ENCODE peak calls at places on chromosomes 13 and 19, in four cellular contexts. V is pancreas; A is CD4-positive, alpha-beta memory T cell; S is IMR-90. H is an unnamed sample.
A peak's percentile ranks its signal among the peaks of the same experiment; 100 is the strongest.

GRCh38 chr13:81957121-81957520 is 1616.2 kb upstream of the SPRY2 start:
- DNase-seq in S (no peak), A (no peak), V (no peak), H (no peak)

GRCh38 chr13:112774829-112775565 is 85.2 kb downstream of the ATP11A start:
- DNase-seq in V (no peak), A (no peak), S (no peak), H (no peak)

GRCh38 chr13:49086711-49087110 is 111.0 kb downstream of the FNDC3A start:
- DNase-seq in S (peak; percentile 76), A (no peak), V (no peak), H (no peak)

GRCh38 chr19:35843676-35844481 is 8.4 kb downstream of the NPHS1 start:
- DNase-seq in V (peak; percentile 77), S (no peak), A (no peak), H (no peak)

GRCh38 chr19:6138066-6138465 is 2.6 kb downstream of the ACSBG2 start:
- DNase-seq in V (no peak), S (no peak), A (no peak), H (no peak)

GRCh38 chr19:17058236-17058635 is 17.0 kb downstream of the HAUS8 start:
- DNase-seq in V (no peak), S (peak; percentile 46), A (no peak), H (no peak)

GRCh38 chr13:113192279-113192678 is 16.2 kb downstream of the PCID2 start:
- DNase-seq in V (no peak), S (peak; percentile 29), A (no peak), H (no peak)

GRCh38 chr19:3895788-3896187 is 15.3 kb downstream of the ATCAY start:
- DNase-seq in V (no peak), A (no peak), S (no peak), H (no peak)

GRCh38 chr19:11576186-11576585 is 1.3 kb downstream of the ACP5 start:
- DNase-seq in V (no peak), A (no peak), S (no peak), H (no peak)

GRCh38 chr19:4304509-4305252 is at the start of gene FSD1:
- DNase-seq in V (no peak), A (peak; percentile 47), S (peak; percentile 40), H (no peak)

DNA sequence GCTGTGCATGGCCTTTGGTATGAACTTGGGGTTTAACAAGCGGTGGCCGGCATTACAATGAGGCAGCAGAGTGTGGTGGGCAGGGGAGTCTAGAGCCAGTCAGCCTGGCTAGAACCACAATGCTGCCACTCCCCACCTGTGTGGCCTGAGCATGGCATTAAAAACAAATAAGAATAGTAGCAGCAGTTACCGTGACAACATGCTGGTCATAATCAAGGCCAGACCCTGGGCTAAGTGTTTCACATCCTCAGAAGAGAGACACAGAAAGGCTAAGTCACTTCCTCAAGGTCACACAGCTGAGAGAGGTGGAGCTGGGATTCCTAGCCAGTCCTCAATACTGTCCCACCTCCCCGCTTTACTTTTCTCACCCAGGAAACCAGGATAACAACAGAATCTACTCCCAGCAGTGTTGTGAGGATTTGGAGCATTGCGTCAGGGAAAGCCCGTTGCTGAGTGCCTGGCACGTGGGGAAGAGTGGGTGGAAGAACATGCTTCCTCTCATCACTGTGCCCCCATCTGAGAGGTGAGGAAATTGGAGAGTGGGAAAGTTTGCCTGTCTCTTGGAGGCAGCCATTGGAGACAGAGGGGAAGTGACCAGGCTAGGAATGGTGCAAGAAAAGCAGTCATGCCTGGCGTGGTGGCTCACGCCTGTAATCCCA is 24.4 kb downstream of the LIG1 start:
- DNase-seq in V (no peak), S (no peak), A (no peak), H (no peak)
- H3K36me3 ChIP-seq in V (no peaks in the 10 kb centered on the region), S (peaks cover 5% of the 10 kb centered on the region), A (peaks cover 18% of the 10 kb centered on the region), H (peaks cover 5% of the 10 kb centered on the region)

GRCh38 chr19:45852941-45853340 is 10.0 kb downstream of the SYMPK start:
- DNase-seq in A (no peak), V (no peak), S (no peak), H (no peak)

GRCh38 chr19:45854167-45854778 is 8.7 kb downstream of the SYMPK start:
- DNase-seq in V (no peak), A (no peak), S (no peak), H (no peak)

GRCh38 chr19:45847661-45848060 is 15.3 kb downstream of the SYMPK start:
- DNase-seq in V (no peak), S (no peak), A (no peak), H (no peak)

GRCh38 chr19:45848922-45849321 is 14.0 kb downstream of the SYMPK start:
- DNase-seq in V (no peak), S (no peak), A (no peak), H (no peak)

DNA sequence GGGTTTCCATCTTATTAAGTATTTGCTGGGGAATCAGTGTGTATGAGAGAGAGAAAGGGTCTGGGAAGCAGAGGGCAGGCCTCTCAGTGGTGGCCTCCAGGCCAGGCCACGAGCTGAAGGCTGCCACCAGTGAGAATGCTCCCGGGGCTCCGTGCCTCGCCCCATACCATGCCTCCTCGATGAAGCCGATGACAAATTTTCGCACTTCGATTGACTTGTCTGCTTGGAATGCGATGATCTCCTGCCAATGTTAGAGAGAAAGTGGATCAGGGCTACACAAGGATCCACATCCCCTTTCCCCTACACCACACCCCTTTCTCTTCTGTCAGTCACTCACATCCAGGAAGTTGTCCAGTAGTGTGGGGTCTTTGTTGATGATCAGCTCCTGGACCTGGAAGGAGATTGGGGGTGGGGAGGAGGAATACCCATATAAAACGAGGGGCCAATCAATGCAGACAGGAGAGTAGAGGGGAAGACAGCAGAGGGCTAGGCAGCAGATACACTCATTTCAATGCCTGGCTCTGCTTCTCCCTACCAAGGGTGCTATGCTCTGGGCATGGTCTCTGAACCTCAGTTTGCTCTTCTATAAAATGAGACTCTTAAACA is 10.7 kb downstream of the SYMPK start:
- DNase-seq in A (no peak), S (no peak), V (no peak), H (no peak)
- H3K36me3 ChIP-seq in A (peaks cover 59% of the 10 kb centered on the region), S (peaks cover 56% of the 10 kb centered on the region), V (peaks cover 3% of the 10 kb centered on the region), H (no peaks in the 10 kb centered on the region)

GRCh38 chr19:47353307-47353712 is 4.2 kb downstream of the DHX34 start:
- DNase-seq in S (no peak), V (peak; percentile 80), A (no peak), H (no peak)
- H3K36me3 ChIP-seq in S (peaks cover 49% of the 10 kb centered on the region), V (no peaks in the 10 kb centered on the region), A (peaks cover 40% of the 10 kb centered on the region), H (peaks cover 9% of the 10 kb centered on the region)

DNA sequence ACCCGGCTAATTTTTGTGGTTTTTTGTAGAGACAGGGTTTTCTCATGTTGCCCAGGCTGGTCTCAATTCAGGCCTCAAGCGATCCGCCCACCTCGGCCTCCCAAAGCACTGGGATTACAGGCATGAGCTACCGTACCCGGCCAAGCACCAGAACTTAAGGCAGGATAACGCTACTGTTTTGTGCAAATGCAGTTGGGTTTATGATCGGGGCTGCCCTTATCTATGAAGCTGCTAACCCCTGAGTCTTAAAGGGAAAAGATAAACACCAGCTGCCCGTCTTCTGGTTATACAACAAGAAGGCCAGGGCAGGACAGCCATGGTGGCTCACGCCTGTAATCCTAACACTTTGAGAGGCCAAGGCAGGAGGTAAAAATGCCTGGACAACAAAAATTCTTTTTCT is 12.6 kb upstream of the TM6SF2 start:
- DNase-seq in V (no peak), A (no peak), S (no peak), H (no peak)
- H3K36me3 ChIP-seq in V (no peaks in the 10 kb centered on the region), A (peaks cover 20% of the 10 kb centered on the region), S (peaks cover 41% of the 10 kb centered on the region), H (peaks cover 5% of the 10 kb centered on the region)

DNA sequence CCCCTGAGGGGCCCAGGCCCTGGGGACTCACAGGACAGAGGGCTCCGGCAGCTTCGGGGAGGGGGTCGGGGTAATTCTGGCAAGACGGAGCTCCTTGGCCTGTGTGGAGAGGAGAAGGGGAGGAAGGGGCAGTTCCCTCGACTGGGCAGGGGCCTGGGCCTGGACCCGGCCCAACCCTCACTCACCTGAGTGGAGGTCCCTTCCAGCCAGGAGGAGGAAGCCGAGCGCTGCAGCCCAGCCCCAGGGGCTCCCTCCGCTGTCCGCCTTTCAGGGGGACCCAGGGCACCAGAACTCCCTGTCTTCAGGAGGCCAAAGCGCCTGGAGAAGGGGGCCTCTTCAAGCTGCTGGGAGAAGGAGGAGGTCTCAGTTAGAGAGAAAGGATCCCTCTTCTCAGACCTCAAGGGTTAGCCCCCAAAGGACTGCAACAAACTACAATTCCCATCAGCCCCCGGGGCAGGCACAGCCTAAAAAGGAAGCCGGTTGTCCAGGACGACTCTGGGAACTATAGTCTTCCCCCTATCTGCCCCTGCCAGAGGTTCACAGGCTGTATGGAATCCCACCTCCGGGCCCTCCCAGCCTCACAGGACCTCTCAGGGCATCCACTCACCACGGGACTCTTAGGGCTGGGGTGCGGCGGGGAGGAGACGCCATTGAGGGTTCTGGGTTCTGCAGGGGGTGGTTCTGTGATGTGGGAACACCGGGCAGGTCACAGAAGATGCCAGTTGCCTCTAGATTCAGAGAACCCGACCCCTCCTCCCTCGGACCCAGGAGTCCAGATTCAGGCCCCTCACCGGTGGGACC is 19.8 kb downstream of the EPS8L1 start:
- DNase-seq in V (no peak), A (no peak), S (no peak), H (no peak)
- H3K36me3 ChIP-seq in V (no peaks in the 10 kb centered on the region), A (peaks cover 11% of the 10 kb centered on the region), S (peaks cover 36% of the 10 kb centered on the region), H (peaks cover 6% of the 10 kb centered on the region)

H was measured in breast epithelium.